ENCODE peak calls at places on chromosomes 5 and 9, in nine cellular contexts. One of them, this sample, is unnamed.

GRCh38 chr5:178381921-178382688 is 149.5 kb upstream of the PHYKPL start:
- DNase-seq in cardiac muscle cell: no peak
- DNase-seq in GM23248: no peak
- DNase-seq in activated naive CD8-positive, alpha-beta T cell treated with anti-CD3 and anti-CD28 coated beads, Interleukin-2, amount 10 ng/mL, durations not matched to agents 7 days and 5 days: no peak
- DNase-seq in cardiac fibroblast: no peak
- DNase-seq in right lobe of liver: no peak
- DNase-seq in H54: no peak
- DNase-seq in HepG2: no peak
- DNase-seq in G401: no peak
- DNase-seq in this sample: no peak

GRCh38 chr5:157479166-157479565 is 19.2 kb downstream of the NIPAL4 start:
- DNase-seq in right lobe of liver: no peak
- DNase-seq in cardiac muscle cell: no peak
- DNase-seq in cardiac fibroblast: peak; percentile 58
- DNase-seq in GM23248: peak; percentile 42
- DNase-seq in activated naive CD8-positive, alpha-beta T cell treated with anti-CD3 and anti-CD28 coated beads, Interleukin-2, amount 10 ng/mL, durations not matched to agents 7 days and 5 days: no peak
- DNase-seq in H54: no peak
- DNase-seq in G401: no peak
- DNase-seq in HepG2: no peak
- DNase-seq in this sample: no peak

GRCh38 chr9:75997196-75997595 is 106.7 kb downstream of the PCSK5 start:
- DNase-seq in cardiac muscle cell: peak; percentile 9
- DNase-seq in G401: no peak
- DNase-seq in right lobe of liver: no peak
- DNase-seq in HepG2: no peak
- DNase-seq in H54: no peak
- DNase-seq in cardiac fibroblast: no peak
- DNase-seq in activated naive CD8-positive, alpha-beta T cell treated with anti-CD3 and anti-CD28 coated beads, Interleukin-2, amount 10 ng/mL, durations not matched to agents 7 days and 5 days: no peak
- DNase-seq in GM23248: no peak
- DNase-seq in this sample: no peak

GRCh38 chr5:93800988-93801811 is 59.8 kb upstream of the POU5F2 start:
- DNase-seq in right lobe of liver: no peak
- DNase-seq in activated naive CD8-positive, alpha-beta T cell treated with anti-CD3 and anti-CD28 coated beads, Interleukin-2, amount 10 ng/mL, durations not matched to agents 7 days and 5 days: no peak
- DNase-seq in cardiac muscle cell: peak; percentile 69
- DNase-seq in GM23248: peak; percentile 73
- DNase-seq in H54: no peak
- DNase-seq in HepG2: peak; percentile 45
- DNase-seq in cardiac fibroblast: peak; percentile 80
- DNase-seq in G401: peak; percentile 80
- DNase-seq in this sample: peak; percentile 59

GRCh38 chr5:129820-130219 is 37.9 kb downstream of the PLEKHG4B start:
- DNase-seq in activated naive CD8-positive, alpha-beta T cell treated with anti-CD3 and anti-CD28 coated beads, Interleukin-2, amount 10 ng/mL, durations not matched to agents 7 days and 5 days: no peak
- DNase-seq in GM23248: peak; percentile 74
- DNase-seq in cardiac muscle cell: peak; percentile 15
- DNase-seq in HepG2: no peak
- DNase-seq in cardiac fibroblast: peak; percentile 72
- DNase-seq in right lobe of liver: no peak
- DNase-seq in G401: no peak
- DNase-seq in H54: no peak
- DNase-seq in this sample: no peak

GRCh38 chr5:181039471-181039870 is 595 bp upstream of the BTNL9 start:
- DNase-seq in HepG2: no peak
- DNase-seq in right lobe of liver: no peak
- DNase-seq in cardiac fibroblast: no peak
- DNase-seq in cardiac muscle cell: no peak
- DNase-seq in activated naive CD8-positive, alpha-beta T cell treated with anti-CD3 and anti-CD28 coated beads, Interleukin-2, amount 10 ng/mL, durations not matched to agents 7 days and 5 days: no peak
- DNase-seq in H54: no peak
- DNase-seq in G401: no peak
- DNase-seq in GM23248: no peak
- DNase-seq in this sample: no peak

GRCh38 chr5:65076251-65076869 is 307.6 kb downstream of the CWC27 start:
- DNase-seq in GM23248: peak; percentile 70
- DNase-seq in H54: peak; percentile 19
- DNase-seq in cardiac fibroblast: peak; percentile 82
- DNase-seq in HepG2: peak; percentile 45
- DNase-seq in right lobe of liver: no peak
- DNase-seq in cardiac muscle cell: peak; percentile 96
- DNase-seq in activated naive CD8-positive, alpha-beta T cell treated with anti-CD3 and anti-CD28 coated beads, Interleukin-2, amount 10 ng/mL, durations not matched to agents 7 days and 5 days: no peak
- DNase-seq in G401: no peak
- DNase-seq in this sample: no peak

GRCh38 chr5:2276101-2276500 is 393.4 kb upstream of the IRX4 start:
- DNase-seq in activated naive CD8-positive, alpha-beta T cell treated with anti-CD3 and anti-CD28 coated beads, Interleukin-2, amount 10 ng/mL, durations not matched to agents 7 days and 5 days: no peak
- DNase-seq in HepG2: no peak
- DNase-seq in G401: no peak
- DNase-seq in cardiac fibroblast: no peak
- DNase-seq in right lobe of liver: no peak
- DNase-seq in H54: no peak
- DNase-seq in GM23248: no peak
- DNase-seq in cardiac muscle cell: no peak
- DNase-seq in this sample: no peak

GRCh38 chr5:32027093-32027716 is 146.9 kb downstream of the GOLPH3 start:
- DNase-seq in GM23248: peak; percentile 40
- DNase-seq in H54: no peak
- DNase-seq in cardiac muscle cell: no peak
- DNase-seq in cardiac fibroblast: peak; percentile 65
- DNase-seq in activated naive CD8-positive, alpha-beta T cell treated with anti-CD3 and anti-CD28 coated beads, Interleukin-2, amount 10 ng/mL, durations not matched to agents 7 days and 5 days: no peak
- DNase-seq in right lobe of liver: no peak
- DNase-seq in G401: no peak
- DNase-seq in HepG2: no peak
- DNase-seq in this sample: no peak

GRCh38 chr9:132901859-132902831 is 23.4 kb downstream of the SPACA9 start:
- DNase-seq in right lobe of liver: no peak
- DNase-seq in GM23248: peak; percentile 93
- DNase-seq in H54: peak; percentile 87
- DNase-seq in cardiac muscle cell: peak; percentile 87
- DNase-seq in activated naive CD8-positive, alpha-beta T cell treated with anti-CD3 and anti-CD28 coated beads, Interleukin-2, amount 10 ng/mL, durations not matched to agents 7 days and 5 days: peak; percentile 74
- DNase-seq in HepG2: peak; percentile 75
- DNase-seq in cardiac fibroblast: peak; percentile 90
- DNase-seq in G401: peak; percentile 91
- DNase-seq in this sample: peak; percentile 56

GRCh38 chr9:33143241-33143642 is 23.9 kb downstream of the B4GALT1 start:
- DNase-seq in G401: no peak
- DNase-seq in cardiac muscle cell: peak; percentile 62
- DNase-seq in cardiac fibroblast: peak; percentile 61
- DNase-seq in right lobe of liver: no peak
- DNase-seq in activated naive CD8-positive, alpha-beta T cell treated with anti-CD3 and anti-CD28 coated beads, Interleukin-2, amount 10 ng/mL, durations not matched to agents 7 days and 5 days: no peak
- DNase-seq in GM23248: peak; percentile 88
- DNase-seq in HepG2: peak; percentile 50
- DNase-seq in H54: no peak
- DNase-seq in this sample: no peak

GRCh38 chr5:54171645-54172384 is 138.6 kb downstream of the ARL15 start:
- DNase-seq in cardiac fibroblast: peak; percentile 46
- DNase-seq in G401: peak; percentile 27
- DNase-seq in activated naive CD8-positive, alpha-beta T cell treated with anti-CD3 and anti-CD28 coated beads, Interleukin-2, amount 10 ng/mL, durations not matched to agents 7 days and 5 days: no peak
- DNase-seq in GM23248: no peak
- DNase-seq in H54: no peak
- DNase-seq in right lobe of liver: peak; percentile 42
- DNase-seq in HepG2: no peak
- DNase-seq in cardiac muscle cell: peak; percentile 54
- DNase-seq in this sample: no peak

GRCh38 chr5:149387081-149387611 is 8.1 kb upstream of the IL17B start:
- DNase-seq in G401: peak; percentile 12
- DNase-seq in cardiac fibroblast: peak; percentile 62
- DNase-seq in H54: no peak
- DNase-seq in right lobe of liver: no peak
- DNase-seq in GM23248: peak; percentile 42
- DNase-seq in cardiac muscle cell: peak; percentile 80
- DNase-seq in activated naive CD8-positive, alpha-beta T cell treated with anti-CD3 and anti-CD28 coated beads, Interleukin-2, amount 10 ng/mL, durations not matched to agents 7 days and 5 days: no peak
- DNase-seq in HepG2: no peak
- DNase-seq in this sample: no peak

GRCh38 chr5:56815657-56816545 is 552 bp downstream of the MAP3K1 start:
- DNase-seq in activated naive CD8-positive, alpha-beta T cell treated with anti-CD3 and anti-CD28 coated beads, Interleukin-2, amount 10 ng/mL, durations not matched to agents 7 days and 5 days: peak; percentile 71
- DNase-seq in right lobe of liver: peak; percentile 51
- DNase-seq in HepG2: no peak
- DNase-seq in cardiac muscle cell: no peak
- DNase-seq in G401: peak; percentile 61
- DNase-seq in cardiac fibroblast: no peak
- DNase-seq in H54: peak; percentile 38
- DNase-seq in GM23248: peak; percentile 79
- DNase-seq in this sample: peak; percentile 42

GRCh38 chr9:112174223-112174964 is 703 bp downstream of the SUSD1 start:
- DNase-seq in cardiac muscle cell: peak; percentile 35
- DNase-seq in activated naive CD8-positive, alpha-beta T cell treated with anti-CD3 and anti-CD28 coated beads, Interleukin-2, amount 10 ng/mL, durations not matched to agents 7 days and 5 days: peak; percentile 86
- DNase-seq in right lobe of liver: peak; percentile 72
- DNase-seq in H54: peak; percentile 77
- DNase-seq in GM23248: peak; percentile 79
- DNase-seq in G401: no peak
- DNase-seq in cardiac fibroblast: peak; percentile 47
- DNase-seq in HepG2: peak; percentile 44
- DNase-seq in this sample: peak; percentile 70